ENCODE peak calls at places on chromosomes 11 and 22, in eight cellular contexts. B, F, U, S, M, Z, J and P are unnamed samples.

GRCh38 chr22:35883028-35883620 is 145.5 kb downstream of the RBFOX2 start:
- DNase-seq in Z (peak), F (peak), U (no peak), J (peak), M (no peak), B (peak), S (peak), P (peak)

GRCh38 chr11:96963375-96963774 is 573.6 kb downstream of the JRKL start:
- DNase-seq in U (no peak), S (no peak), M (no peak), J (no peak), B (no peak), Z (no peak), F (no peak), P (no peak)

GRCh38 chr22:24875862-24876506 is 70.0 kb downstream of the SGSM1 start:
- DNase-seq in M (peak), S (no peak), B (peak), Z (peak), U (no peak), F (peak), J (peak), P (peak)

GRCh38 chr11:111018571-111018970 is 227.0 kb upstream of the POU2AF2 start:
- DNase-seq in M (no peak), J (no peak), Z (no peak), S (no peak), F (no peak), U (no peak), B (no peak), P (no peak)

GRCh38 chr11:126328444-126328843 is 24.6 kb downstream of the DCPS start:
- DNase-seq in M (no peak), J (no peak), S (no peak), U (no peak), B (no peak), F (no peak), Z (no peak), P (no peak)

GRCh38 chr11:72333657-72334056 is 89.7 kb upstream of the PHOX2A start:
- DNase-seq in F (peak), J (no peak), U (peak), Z (peak), B (peak), S (no peak), M (peak), P (no peak)

GRCh38 chr11:13487661-13488030 is 8.2 kb downstream of the PTH start:
- DNase-seq in U (no peak), J (peak), F (peak), B (peak), M (no peak), S (peak), Z (peak), P (no peak)

GRCh38 chr11:75389276-75389605 is 10.1 kb upstream of the RPS3 start:
- DNase-seq in B (no peak), J (no peak), M (no peak), F (no peak), S (no peak), Z (no peak), U (no peak), P (no peak)

GRCh38 chr11:12701815-12702214 is 27.6 kb downstream of the TEAD1 start:
- DNase-seq in U (peak), J (no peak), M (no peak), S (no peak), Z (no peak), B (no peak), F (no peak), P (no peak)

GRCh38 chr22:23533771-23534191 is 46.3 kb downstream of the IGLL1 start:
- DNase-seq in J (no peak), F (peak), U (no peak), Z (no peak), M (no peak), S (no peak), B (no peak), P (no peak)

GRCh38 chr22:25673721-25674120 is 68.3 kb upstream of the MYO18B start:
- DNase-seq in Z (no peak), J (no peak), B (no peak), M (no peak), U (no peak), S (no peak), F (no peak), P (no peak)

GRCh38 chr11:95922099-95922498 is 1.8 kb downstream of the MTMR2 start:
- DNase-seq in F (no peak), M (no peak), S (no peak), Z (no peak), B (no peak), U (no peak), J (peak), P (no peak)

GRCh38 chr11:86670179-86670578 is 2.2 kb downstream of the ME3 start:
- DNase-seq in B (no peak), U (no peak), J (peak), F (no peak), M (no peak), S (no peak), Z (no peak), P (no peak)

GRCh38 chr22:46033256-46034200 is 56.6 kb upstream of the WNT7B start:
- DNase-seq in U (no peak), F (no peak), J (no peak), B (no peak), S (no peak), Z (no peak), M (no peak), P (no peak)

GRCh38 chr22:31871475-31871874 is 72.9 kb upstream of the YWHAH start:
- DNase-seq in S (no peak), J (no peak), M (no peak), B (no peak), U (no peak), Z (no peak), F (no peak), P (no peak)

GRCh38 chr11:12090761-12091261 is 19.6 kb upstream of the MICAL2 start:
- DNase-seq in J (peak), M (peak), B (no peak), F (no peak), Z (no peak), S (peak), U (no peak), P (no peak)

GRCh38 chr22:30266445-30267381 is at the start of gene OSM:
- DNase-seq in F (no peak), M (no peak), Z (no peak), S (no peak), U (no peak), B (peak), J (no peak), P (no peak)

GRCh38 chr11:77301510-77301909 is at the start of gene GDPD4:
- DNase-seq in U (no peak), M (no peak), S (no peak), B (no peak), Z (no peak), F (peak), J (no peak), P (no peak)

GRCh38 chr11:58428021-58428420 is at the start of gene OR5B2:
- DNase-seq in U (no peak), F (no peak), J (no peak), Z (no peak), S (no peak), B (no peak), M (no peak), P (no peak)

GRCh38 chr11:120205596-120206161 is 5.2 kb upstream of the OAF start:
- DNase-seq in B (no peak), S (no peak), U (no peak), J (peak), Z (no peak), M (no peak), F (no peak), P (no peak)

GRCh38 chr22:30017375-30017774 is 62.9 kb upstream of the HORMAD2 start:
- DNase-seq in S (no peak), B (no peak), J (peak), U (no peak), Z (no peak), F (no peak), M (no peak), P (no peak)

GRCh38 chr22:48352086-48352911 is 1475.4 kb downstream of the BRD1 start:
- DNase-seq in J (no peak), Z (no peak), U (no peak), F (no peak), M (no peak), B (peak), S (no peak), P (peak)

GRCh38 chr11:103529217-103529684 is 420.0 kb downstream of the DYNC2H1 start:
- DNase-seq in Z (peak), S (no peak), J (peak), B (no peak), F (no peak), U (no peak), M (peak), P (no peak)

GRCh38 chr11:85643255-85643654 is 4.5 kb upstream of the TMEM126A start:
- DNase-seq in F (peak), M (peak), J (peak), B (no peak), U (no peak), S (no peak), Z (no peak), P (no peak)

GRCh38 chr22:46798366-46799057 is 36.1 kb downstream of the TBC1D22A start:
- DNase-seq in F (peak), S (peak), J (peak), Z (peak), U (peak), B (peak), M (peak), P (peak)

GRCh38 chr22:37283393-37283937 is 1.2 kb downstream of the CYTH4 start:
- DNase-seq in F (peak), S (no peak), B (peak), Z (no peak), M (no peak), U (peak), J (no peak), P (no peak)
- TF ChIP-seq CTCF in F (peak), S (peak), B (peak), Z (no peak), M (no peak), U (peak), J (no peak), P (peak)

GRCh38 chr11:67504023-67504949 is 877 bp downstream of the PITPNM1 start:
- DNase-seq in Z (peak), J (peak), S (no peak), F (peak), B (peak), M (peak), U (peak), P (no peak)
- TF ChIP-seq EZH2phosphoT487 in Z (no peak), J (no peak), S (no peak), F (no peak), B (no peak), M (no peak), U (no peak), P (no peak)

DNA sequence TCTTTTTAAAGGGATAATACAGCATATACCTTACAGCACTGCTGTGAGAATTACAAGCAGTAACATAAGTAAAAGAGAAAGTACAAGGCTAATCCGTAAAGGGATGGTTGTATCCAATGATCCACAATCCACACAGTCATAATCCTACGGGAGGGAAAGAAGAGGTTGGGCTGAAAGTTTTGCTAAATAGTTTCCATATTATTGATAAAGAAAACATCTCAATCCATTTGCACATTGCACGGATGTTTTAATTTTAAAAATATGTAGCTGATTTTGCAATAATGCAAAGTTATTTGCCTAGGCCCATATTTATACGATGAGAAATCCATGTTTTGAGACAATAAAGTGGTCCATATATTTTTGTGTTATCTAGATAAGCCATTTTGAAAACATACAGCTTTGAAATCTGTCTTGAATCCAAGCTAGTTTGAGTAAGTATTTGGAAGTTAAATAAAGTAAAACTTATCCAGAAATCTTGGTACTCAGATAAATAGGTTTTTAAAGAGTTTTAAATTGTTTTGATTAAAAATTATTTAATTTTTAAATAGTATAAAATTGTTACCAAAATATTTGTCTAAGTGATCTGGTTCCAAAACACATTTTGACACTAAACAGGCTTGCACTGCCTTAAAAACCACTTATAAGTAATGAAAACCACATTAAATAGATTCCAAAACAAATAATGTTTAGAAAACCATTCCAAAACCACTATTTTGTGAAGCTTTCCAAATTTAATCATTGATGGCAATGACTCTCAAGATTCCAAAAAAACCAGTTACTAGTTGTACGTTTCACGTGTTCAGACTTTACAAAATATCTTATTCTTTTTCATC is 38.2 kb upstream of the PAMR1 start:
- DNase-seq in Z (no peak), B (no peak), F (no peak), U (no peak), M (no peak), J (no peak), S (no peak), P (no peak)
- H3K4me2 ChIP-seq in Z (no peak), B (no peak), F (no peak), U (no peak), M (no peak), J (no peak), S (no peak), P (no peak)

GRCh38 chr11:66546368-66546965 is at the start of gene ACTN3:
- DNase-seq in M (peak), J (no peak), B (no peak), U (peak), F (peak), S (no peak), Z (peak), P (no peak)

GRCh38 chr11:66545701-66546367 is at the start of gene ZDHHC24:
- DNase-seq in J (peak), M (peak), U (peak), Z (peak), F (peak), S (peak), B (peak), P (peak)

GRCh38 chr11:66541892-66542291 is 4.0 kb downstream of the ZDHHC24 start:
- DNase-seq in B (no peak), Z (no peak), M (no peak), U (no peak), J (no peak), F (no peak), S (no peak), P (no peak)

GRCh38 chr11:66542362-66542761 is 3.5 kb downstream of the ZDHHC24 start:
- DNase-seq in B (no peak), Z (no peak), M (no peak), S (no peak), F (no peak), U (no peak), J (peak), P (no peak)

DNA sequence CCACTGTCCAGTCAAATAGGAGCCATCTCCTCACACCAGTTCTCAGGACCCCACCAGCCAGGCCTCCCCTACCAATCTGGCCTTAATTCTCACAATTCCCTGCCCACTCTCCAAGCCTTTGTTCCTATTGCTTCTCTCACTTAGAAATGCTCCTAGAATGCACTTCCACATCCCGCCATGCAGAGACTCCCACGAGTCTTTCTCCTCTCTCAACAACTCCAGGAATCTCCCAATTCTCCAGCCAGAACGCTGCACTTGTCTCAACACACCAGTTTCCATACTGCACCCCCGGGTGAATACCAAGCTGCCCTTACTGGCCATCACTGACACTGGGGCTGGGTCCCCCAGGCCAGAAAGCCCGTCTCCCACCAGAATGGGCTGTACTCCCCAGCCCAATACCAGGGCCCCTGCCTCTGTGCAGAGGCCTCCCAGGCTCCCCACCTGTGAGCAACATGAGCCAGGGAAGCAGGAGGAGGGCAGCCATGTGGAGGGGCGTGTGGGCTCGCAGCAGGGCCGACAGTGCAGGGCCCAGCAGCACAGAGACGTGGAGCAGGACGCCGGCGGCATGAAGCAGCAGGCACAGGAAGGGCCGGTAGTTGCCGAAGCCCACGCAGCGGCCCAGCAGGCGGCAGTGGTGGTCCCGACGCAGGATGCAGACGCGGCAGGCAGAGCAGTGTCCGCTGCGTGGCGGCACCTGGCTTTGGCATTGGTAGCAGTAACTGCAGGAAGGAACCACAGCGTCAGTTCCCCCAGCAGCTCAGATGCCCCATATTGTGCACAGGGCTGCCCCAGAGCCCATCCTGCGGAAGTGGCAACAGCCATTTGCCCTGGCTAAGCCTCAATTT is 2.4 kb downstream of the ZDHHC24 start:
- DNase-seq in F (peak), Z (peak), S (no peak), B (peak), J (no peak), M (peak), U (peak), P (no peak)
- TF ChIP-seq CTCF in F (peak), Z (peak), S (no peak), B (peak), J (no peak), M (peak), U (peak), P (no peak)

GRCh38 chr11:45453721-45454120 is 167.6 kb upstream of the SYT13 start:
- DNase-seq in Z (no peak), J (no peak), U (no peak), M (no peak), F (no peak), B (no peak), S (no peak), P (no peak)
- TF ChIP-seq EZH2phosphoT487 in Z (no peak), J (no peak), U (no peak), M (no peak), F (no peak), B (no peak), S (no peak), P (no peak)

DNA sequence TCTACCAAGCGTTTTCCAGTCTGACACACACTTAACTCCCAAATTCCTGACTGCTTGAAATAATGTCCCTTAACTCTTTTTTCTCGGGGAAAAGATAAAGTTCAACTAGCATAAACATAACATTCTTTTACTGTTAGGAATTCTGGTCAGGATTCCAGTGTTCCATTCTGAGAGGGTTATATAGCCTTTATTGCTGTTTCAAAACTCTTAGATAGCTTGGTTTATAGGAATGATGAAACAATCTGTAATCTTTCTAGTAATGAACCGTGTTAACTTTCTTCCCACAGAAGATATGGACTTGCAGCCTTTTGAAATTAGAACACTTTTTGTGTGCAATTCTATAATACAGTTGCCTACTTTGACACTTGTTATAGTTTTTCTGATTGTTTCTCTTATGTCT is 8.6 kb downstream of the REXO2 start:
- DNase-seq in U (no peak), J (no peak), M (no peak), Z (no peak), B (no peak), S (no peak), F (no peak), P (no peak)
- H3K4me2 ChIP-seq in U (no peak), J (no peak), M (peak), Z (no peak), B (no peak), S (no peak), F (no peak), P (no peak)

DNA sequence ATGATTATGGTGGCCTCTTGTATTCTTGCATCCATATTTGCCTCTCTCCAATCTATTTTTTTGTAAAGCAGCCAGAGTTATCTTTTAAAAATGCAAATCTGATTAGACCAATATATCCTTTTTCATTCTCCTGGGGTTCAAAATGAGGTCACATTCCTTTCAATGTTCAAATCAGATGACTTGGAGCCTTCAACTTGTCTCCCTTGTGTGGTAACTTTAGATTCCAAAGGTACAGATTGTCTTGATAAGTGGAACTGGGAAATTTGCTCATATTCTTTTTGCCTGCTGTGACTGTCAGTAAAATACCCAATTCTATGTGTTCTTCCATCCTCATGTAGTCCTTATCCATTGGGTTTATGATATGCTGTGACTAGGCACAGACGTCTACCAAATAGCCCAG is 15.1 kb upstream of the CAPRIN1 start:
- DNase-seq in F (no peak), U (no peak), J (no peak), S (no peak), Z (no peak), B (no peak), M (peak), P (no peak)
- TF ChIP-seq CTCF in F (no peak), U (no peak), J (no peak), S (no peak), Z (no peak), B (no peak), M (no peak), P (no peak)